ENCODE peak calls at places on chromosomes 7 and 10, in ten cellular contexts. T is iPS DF 6.9; K is posterior vena cava; P is coronary artery; D is activated naive CD4-positive, alpha-beta T cell treated with anti-CD3 and anti-CD28 coated beads for 36 hours; R is left ventricle myocardium inferior; I is GM20000; B is PC-3; V is stimulated activated CD8-positive, alpha-beta memory T cell treated with anti-CD3 and anti-CD28 coated beads, Interleukin-2, amount 100 ng/mL, for 1 hour; L is activated CD4-positive, CD25-positive, alpha-beta regulatory T cell. Y is an unnamed sample.

GRCh38 chr7:29609162-29610030 is 45.8 kb downstream of the PRR15 start:
- DNase-seq in D (no peak), K (no peak), L (no peak), P (no peak), B (peak), T (peak), V (no peak), R (no peak), I (no peak), Y (peak)

GRCh38 chr7:151725844-151726770 is 150.8 kb downstream of the PRKAG2 start:
- DNase-seq in V (no peak), T (no peak), I (no peak), K (no peak), D (no peak), L (no peak), P (no peak), R (no peak), B (no peak), Y (no peak)

GRCh38 chr7:38600746-38601145 is 30.4 kb downstream of the AMPH start:
- DNase-seq in D (no peak), R (no peak), B (no peak), K (no peak), I (no peak), P (no peak), L (no peak), V (no peak), T (no peak), Y (no peak)

GRCh38 chr7:84953294-84953693 is 233.6 kb downstream of the SEMA3D start:
- DNase-seq in I (no peak), K (no peak), P (no peak), D (no peak), V (no peak), B (no peak), T (no peak), R (no peak), L (no peak), Y (no peak)

GRCh38 chr7:26515462-26515861 is 223.8 kb downstream of the SNX10 start:
- DNase-seq in I (no peak), D (no peak), R (no peak), P (no peak), B (peak), L (no peak), K (no peak), V (no peak), T (no peak), Y (no peak)

GRCh38 chr7:96778263-96778662 is 68.6 kb upstream of the SEM1 start:
- DNase-seq in V (no peak), T (peak), I (no peak), B (peak), L (no peak), K (no peak), D (no peak), R (no peak), P (no peak), Y (peak)

GRCh38 chr7:143490719-143491306 is 13.1 kb downstream of the TAS2R41 start:
- DNase-seq in P (no peak), K (no peak), L (no peak), I (no peak), R (no peak), V (no peak), T (no peak), D (peak), B (peak), Y (no peak)

GRCh38 chr10:117217196-117217761 is 20.0 kb downstream of the KCNK18 start:
- DNase-seq in I (peak), R (no peak), L (no peak), D (peak), P (no peak), K (peak), V (no peak), T (no peak), B (peak), Y (no peak)

GRCh38 chr7:30688718-30689221 is 6.5 kb upstream of the CRHR2 start:
- DNase-seq in K (no peak), D (no peak), L (no peak), B (no peak), T (no peak), V (no peak), P (no peak), I (no peak), R (no peak), Y (no peak)

GRCh38 chr7:158077441-158077840 is 510.2 kb downstream of the PTPRN2 start:
- DNase-seq in I (no peak), L (no peak), K (peak), P (no peak), D (no peak), B (no peak), R (no peak), T (no peak), V (no peak), Y (no peak)

GRCh38 chr7:43929529-43930457 is 3.6 kb downstream of the UBE2D4 start:
- DNase-seq in T (no peak), K (no peak), L (no peak), D (no peak), P (no peak), B (no peak), I (no peak), V (no peak), R (no peak), Y (no peak)

GRCh38 chr10:71797533-71798307 is 24.4 kb upstream of the VSIR start:
- DNase-seq in V (no peak), B (no peak), K (no peak), D (no peak), R (no peak), T (no peak), I (no peak), L (no peak), P (no peak), Y (no peak)

GRCh38 chr10:69968830-69969229 is 83.8 kb upstream of the MACROH2A2 start:
- DNase-seq in V (no peak), K (no peak), I (no peak), L (no peak), R (no peak), P (no peak), D (no peak), B (peak), T (no peak), Y (peak)

GRCh38 chr7:151076863-151077704 is 3.5 kb downstream of the FASTK start:
- DNase-seq in P (no peak), B (peak), L (no peak), V (no peak), D (no peak), T (no peak), R (no peak), K (no peak), I (no peak), Y (peak)

GRCh38 chr7:46664458-46664857 is 743.4 kb upstream of the IGFBP3 start:
- DNase-seq in R (no peak), P (no peak), T (no peak), D (no peak), L (no peak), I (no peak), B (no peak), K (no peak), V (no peak), Y (no peak)

GRCh38 chr7:131027287-131027773 is 293.3 kb upstream of the KLF14 start:
- DNase-seq in I (no peak), P (no peak), D (peak), L (no peak), V (no peak), K (peak), T (no peak), B (no peak), R (peak), Y (peak)

GRCh38 chr10:32548208-32548607 is 102.3 kb downstream of the CCDC7 start:
- DNase-seq in L (no peak), P (no peak), I (no peak), V (no peak), R (no peak), B (peak), K (no peak), T (no peak), D (no peak), Y (no peak)

GRCh38 chr7:34652784-34653183 is 5.2 kb upstream of the NPSR1 start:
- DNase-seq in B (peak), I (no peak), P (no peak), V (no peak), D (no peak), T (no peak), R (no peak), L (no peak), K (no peak), Y (no peak)

GRCh38 chr7:99742737-99743394 is 7.9 kb upstream of the CYP3A7 start:
- DNase-seq in T (no peak), D (no peak), I (no peak), K (no peak), R (no peak), P (no peak), V (no peak), B (no peak), L (no peak), Y (no peak)

GRCh38 chr10:30774281-30774680 is 144.7 kb upstream of the LYZL2 start:
- DNase-seq in V (no peak), I (no peak), R (no peak), T (no peak), P (no peak), K (no peak), L (no peak), B (no peak), D (no peak), Y (no peak)

GRCh38 chr10:80172896-80173295 is 32.4 kb downstream of the ANXA11 start:
- DNase-seq in B (peak), V (no peak), L (no peak), T (no peak), R (no peak), K (peak), P (no peak), D (no peak), I (no peak), Y (no peak)

GRCh38 chr10:23202736-23203135 is 10.6 kb downstream of the PTF1A start:
- DNase-seq in K (no peak), R (no peak), I (no peak), P (no peak), V (no peak), T (no peak), L (no peak), B (no peak), D (no peak), Y (no peak)

GRCh38 chr7:155459867-155460461 is 2.0 kb downstream of the EN2 start:
- DNase-seq in T (no peak), D (no peak), V (no peak), L (no peak), P (no peak), I (no peak), K (peak), R (no peak), B (no peak), Y (no peak)

GRCh38 chr10:71729023-71729649 is 9.6 kb upstream of the C10orf105 start:
- DNase-seq in R (peak), L (no peak), I (no peak), B (peak), T (no peak), D (peak), P (no peak), K (no peak), V (no peak), Y (no peak)

GRCh38 chr7:73988197-73988596 is 39.8 kb upstream of the ELN start:
- DNase-seq in I (no peak), R (peak), T (no peak), K (no peak), D (no peak), V (no peak), P (no peak), L (no peak), B (no peak), Y (no peak)

GRCh38 chr10:15744217-15744865 is 24.6 kb upstream of the ITGA8 start:
- DNase-seq in I (peak), D (peak), B (peak), R (no peak), L (no peak), K (no peak), P (no peak), V (no peak), T (peak), Y (peak)

GRCh38 chr7:151117565-151117964 is 31.3 kb downstream of the AGAP3 start:
- DNase-seq in P (no peak), T (no peak), I (no peak), K (no peak), V (peak), D (peak), B (no peak), L (no peak), R (no peak), Y (no peak)

GRCh38 chr10:70587045-70587658 is 15.4 kb downstream of the PRF1 start:
- DNase-seq in K (no peak), T (no peak), P (no peak), D (no peak), I (no peak), B (no peak), R (no peak), V (no peak), L (no peak), Y (no peak)

GRCh38 chr10:128064615-128065580 is 61.3 kb downstream of the MKI67 start:
- DNase-seq in V (peak), R (peak), K (peak), I (peak), T (no peak), B (no peak), P (peak), D (peak), L (peak), Y (no peak)

GRCh38 chr10:129035052-129035805 is 431.8 kb upstream of the MGMT start:
- DNase-seq in I (no peak), T (no peak), K (no peak), P (no peak), R (no peak), B (no peak), L (no peak), V (peak), D (peak), Y (no peak)

GRCh38 chr7:158567153-158567603 is 20.4 kb downstream of the PTPRN2 start:
- DNase-seq in L (no peak), I (no peak), R (no peak), B (no peak), P (no peak), K (no peak), T (no peak), D (no peak), V (no peak), Y (no peak)

GRCh38 chr7:145817687-145818086 is 298.9 kb upstream of the CNTNAP2 start:
- DNase-seq in L (no peak), V (no peak), P (no peak), R (no peak), D (no peak), K (no peak), B (no peak), T (no peak), I (no peak), Y (no peak)

Y was measured in RKO.